ENCODE peak calls at places on chromosomes 2 and 18, in five cellular contexts. X, A, I, Q and K are unnamed samples.

GRCh38 chr2:217858519-217859466 is 144.0 kb downstream of the TNS1 start:
- DNase-seq in I (no peak), A (no peak), X (no peak), Q (peak), K (no peak)

GRCh38 chr2:145203931-145204330 is 684.0 kb upstream of the ZEB2 start:
- DNase-seq in Q (no peak), X (no peak), A (no peak), I (no peak), K (no peak)

GRCh38 chr2:37322368-37322767 is 2.3 kb downstream of the PRKD3 start:
- DNase-seq in A (no peak), X (no peak), Q (no peak), I (no peak), K (no peak)

GRCh38 chr2:64133828-64134227 is 10.4 kb downstream of the PELI1 start:
- DNase-seq in A (no peak), Q (no peak), I (no peak), X (no peak), K (no peak)

GRCh38 chr2:18209934-18210639 is 331.6 kb downstream of the KCNS3 start:
- DNase-seq in A (no peak), X (peak), I (peak), Q (peak), K (no peak)

GRCh38 chr2:104969564-104969963 is 68.3 kb upstream of the MRPS9 start:
- DNase-seq in A (no peak), I (no peak), Q (no peak), X (no peak), K (no peak)

GRCh38 chr18:5630057-5630765 is 86.4 kb upstream of the EPB41L3 start:
- DNase-seq in A (no peak), Q (no peak), I (no peak), X (peak), K (peak)

GRCh38 chr2:20400787-20401494 is 45.9 kb upstream of the RHOB start:
- DNase-seq in A (no peak), I (no peak), Q (no peak), X (no peak), K (no peak)

GRCh38 chr18:53745986-53746385 is 478.5 kb downstream of the MBD2 start:
- DNase-seq in X (no peak), I (no peak), A (no peak), Q (no peak), K (no peak)

GRCh38 chr2:11750917-11751316 is 4.5 kb downstream of the LPIN1 start:
- DNase-seq in A (no peak), X (no peak), I (no peak), Q (no peak), K (no peak)

GRCh38 chr18:11818486-11819203 is 32.6 kb upstream of the CHMP1B start:
- DNase-seq in Q (no peak), X (no peak), I (no peak), A (no peak), K (no peak)

GRCh38 chr2:240898731-240899467 is 2.9 kb upstream of the MAB21L4 start:
- DNase-seq in I (no peak), A (no peak), Q (no peak), X (no peak), K (no peak)

GRCh38 chr2:100773538-100773937 is 46.4 kb upstream of the NPAS2 start:
- DNase-seq in Q (no peak), X (no peak), I (no peak), A (no peak), K (no peak)

GRCh38 chr18:3186678-3187658 is 32.8 kb downstream of the MYOM1 start:
- DNase-seq in I (no peak), A (no peak), Q (no peak), X (no peak), K (no peak)

GRCh38 chr2:215775106-215775505 is 238.2 kb downstream of the MREG start:
- DNase-seq in I (no peak), X (no peak), Q (no peak), A (no peak), K (no peak)